ENCODE peak calls at places on chromosomes 1 and 21, in seven cellular contexts. V is BJ, G is IMR-90, O is adrenal gland, B is body of pancreas, X is ovary, D is HCT116. A is an unnamed sample.
A peak's percentile ranks its signal among the peaks of the same experiment; 100 is the strongest.

GRCh38 chr1:25026757-25027450 is 96.8 kb upstream of the RUNX3 start:
- DNase-seq in V (no peak), G (peak; percentile 7), O (no peak), B (no peak), X (no peak), D (no peak), A (no peak)

GRCh38 chr1:1421907-1422464 is 910 bp upstream of the ANKRD65 start:
- DNase-seq in V (no peak), G (no peak), O (no peak), B (no peak), X (no peak), D (no peak), A (no peak)

GRCh38 chr1:166952002-166952746 is 23.2 kb downstream of the ILDR2 start:
- DNase-seq in V (no peak), G (peak; percentile 48), O (no peak), B (no peak), X (no peak), D (peak; percentile 28), A (peak; percentile 77)

GRCh38 chr1:109927908-109928307 is 17.3 kb downstream of the CSF1 start:
- DNase-seq in V (no peak), G (peak; percentile 76), O (peak; percentile 72), B (peak; percentile 57), X (peak; percentile 88), D (no peak), A (peak; percentile 35)

GRCh38 chr1:167924553-167925223 is 10.8 kb upstream of the ADCY10 start:
- DNase-seq in V (no peak), G (no peak), O (no peak), B (no peak), X (no peak), D (no peak), A (no peak)

GRCh38 chr1:116538527-116538926 is 32.3 kb downstream of the CD58 start:
- DNase-seq in V (no peak), G (peak; percentile 73), O (no peak), B (no peak), X (no peak), D (peak; percentile 15), A (no peak)

GRCh38 chr21:45252448-45252925 is 35.2 kb downstream of the POFUT2 start:
- DNase-seq in V (no peak), G (no peak), O (no peak), B (no peak), X (no peak), D (no peak), A (no peak)

GRCh38 chr1:33256335-33256700 is at the start of gene ZNF362:
- DNase-seq in V (no peak), G (peak; percentile 60), O (peak; percentile 66), B (peak; percentile 69), X (peak; percentile 55), D (no peak), A (no peak)

GRCh38 chr1:194104247-194104844 is 917.9 kb upstream of the B3GALT2 start:
- DNase-seq in V (no peak), G (no peak), O (no peak), B (no peak), X (no peak), D (no peak), A (no peak)

GRCh38 chr1:184650177-184650866 is 104.3 kb downstream of the EDEM3 start:
- DNase-seq in V (no peak), G (no peak), O (no peak), B (no peak), X (no peak), D (no peak), A (no peak)

DNA sequence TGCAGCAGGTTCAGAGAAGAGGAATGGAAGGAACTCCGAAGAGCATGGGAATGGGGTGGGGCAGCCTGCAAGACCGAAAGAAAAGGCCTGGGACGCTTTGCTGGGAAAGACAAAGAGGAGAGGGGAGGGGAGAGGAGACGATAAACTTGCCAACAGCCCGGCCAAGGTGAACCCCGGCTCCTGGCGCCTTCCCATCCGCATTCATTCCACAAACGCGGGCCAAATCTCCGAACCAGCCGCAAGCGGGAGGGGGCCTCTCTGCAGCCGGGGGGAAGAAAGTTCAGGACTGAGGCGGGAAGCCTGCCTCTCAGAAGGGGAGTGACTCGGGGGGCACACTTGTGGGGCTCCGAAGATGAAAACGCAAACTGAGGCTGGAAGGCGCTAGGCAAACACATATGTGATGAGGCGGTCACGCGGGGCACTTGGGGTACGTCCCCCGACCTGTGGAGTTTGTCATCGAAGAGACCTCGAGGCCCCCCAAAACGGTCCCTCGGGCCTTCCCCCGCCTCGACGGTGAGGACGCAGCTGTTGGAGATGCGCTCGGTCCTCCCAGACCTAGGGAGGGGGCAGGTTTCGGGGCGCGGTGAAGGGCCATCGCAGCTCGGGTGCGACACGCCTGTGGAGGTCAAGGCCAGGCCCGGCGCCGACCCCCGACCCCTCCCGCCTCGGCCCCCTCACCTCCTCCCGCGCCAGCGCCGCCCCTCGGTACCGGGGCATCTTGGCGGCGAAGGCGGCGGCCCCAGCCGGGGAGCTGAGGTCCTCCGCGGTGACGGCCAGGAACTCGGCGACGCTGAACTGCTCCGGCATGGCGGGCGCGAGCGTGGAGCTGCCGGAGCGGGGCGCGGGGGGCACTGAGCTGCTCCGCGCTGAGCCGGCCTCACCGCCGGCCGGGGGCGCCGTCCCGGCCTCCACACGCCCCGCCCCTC is at the start of gene ASAP3:
- DNase-seq in V (no peak), G (peak; percentile 41), O (peak; percentile 81), B (peak; percentile 57), X (peak; percentile 76), D (no peak), A (no peak)
- TF ChIP-seq CTCF in V (peak; percentile 33), G (peak; percentile 26), O (peak; percentile 7), B (peak; percentile 3), X (no peak), D (no peak), A (peak; percentile 4)

GRCh38 chr21:32346951-32347350 is 45.9 kb downstream of the URB1 start:
- DNase-seq in V (no peak), G (no peak), O (no peak), B (no peak), X (no peak), D (no peak), A (no peak)
- H3K4me3 ChIP-seq in V (no peak overlapping the region), G (no peak overlapping the region), O (no peak overlapping the region), B (no peak overlapping the region), X (no peak overlapping the region), D (no peak overlapping the region), A (no peak overlapping the region)

GRCh38 chr1:39372105-39372504 is 119.3 kb upstream of the BMP8A start:
- DNase-seq in V (no peak), G (no peak), O (no peak), B (no peak), X (no peak), D (no peak), A (no peak)

GRCh38 chr1:39363267-39363666 is 128.2 kb upstream of the BMP8A start:
- DNase-seq in V (no peak), G (no peak), O (no peak), B (no peak), X (no peak), D (no peak), A (no peak)

GRCh38 chr1:39370602-39371001 is 120.8 kb upstream of the BMP8A start:
- DNase-seq in V (no peak), G (no peak), O (peak; percentile 27), B (no peak), X (no peak), D (no peak), A (no peak)

GRCh38 chr1:39369568-39369967 is 121.9 kb upstream of the BMP8A start:
- DNase-seq in V (no peak), G (no peak), O (no peak), B (no peak), X (no peak), D (no peak), A (no peak)

DNA sequence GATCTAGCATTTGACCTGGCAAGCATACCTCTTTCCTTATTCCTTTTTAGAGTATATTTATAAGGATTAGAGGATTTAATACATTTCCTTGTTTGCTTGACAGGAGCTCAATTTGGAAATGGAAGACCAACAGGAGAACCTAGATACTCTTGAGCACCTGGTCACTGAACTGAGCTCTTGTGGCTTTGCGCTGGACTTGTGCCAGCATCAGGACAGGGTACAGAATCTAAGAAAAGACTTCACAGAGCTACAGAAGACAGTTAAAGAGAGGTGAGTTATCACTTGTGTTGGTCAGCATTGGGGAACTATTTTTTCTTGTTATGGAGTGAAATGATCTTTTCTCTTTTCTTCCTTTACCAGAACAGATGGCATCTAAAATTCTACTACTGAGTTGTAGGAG is 123.4 kb upstream of the BMP8A start:
- DNase-seq in V (no peak), G (no peak), O (no peak), B (no peak), X (no peak), D (no peak), A (no peak)
- H3K36me3 ChIP-seq in V (peaks cover 7% of the 10 kb centered on the region), G (peaks cover 42% of the 10 kb centered on the region), O (no peaks in the 10 kb centered on the region), B (peaks cover 13% of the 10 kb centered on the region), X (no peaks in the 10 kb centered on the region), D (peaks cover 4% of the 10 kb centered on the region), A (peaks cover 4% of the 10 kb centered on the region)

GRCh38 chr1:216111842-216112241 is 311.4 kb downstream of the USH2A start:
- DNase-seq in V (no peak), G (peak; percentile 7), O (no peak), B (no peak), X (no peak), D (no peak), A (no peak)
- TF ChIP-seq CTCF in V (peak; percentile 27), G (peak; percentile 49), O (no peak), B (no peak), X (no peak), D (no peak), A (peak; percentile 12)

GRCh38 chr1:199545780-199546179 is 481.7 kb upstream of the NR5A2 start:
- DNase-seq in V (no peak), G (no peak), O (no peak), B (peak; percentile 12), X (no peak), D (peak; percentile 26), A (no peak)

GRCh38 chr1:199546323-199546722 is 481.2 kb upstream of the NR5A2 start:
- DNase-seq in V (no peak), G (peak; percentile 53), O (no peak), B (no peak), X (no peak), D (no peak), A (peak; percentile 52)

GRCh38 chr1:199551967-199552565 is 475.4 kb upstream of the NR5A2 start:
- DNase-seq in V (peak; percentile 17), G (peak; percentile 76), O (peak; percentile 49), B (peak; percentile 37), X (no peak), D (peak; percentile 40), A (peak; percentile 47)

GRCh38 chr1:199550384-199551067 is 477.0 kb upstream of the NR5A2 start:
- DNase-seq in V (no peak), G (peak; percentile 49), O (no peak), B (no peak), X (no peak), D (no peak), A (no peak)

DNA sequence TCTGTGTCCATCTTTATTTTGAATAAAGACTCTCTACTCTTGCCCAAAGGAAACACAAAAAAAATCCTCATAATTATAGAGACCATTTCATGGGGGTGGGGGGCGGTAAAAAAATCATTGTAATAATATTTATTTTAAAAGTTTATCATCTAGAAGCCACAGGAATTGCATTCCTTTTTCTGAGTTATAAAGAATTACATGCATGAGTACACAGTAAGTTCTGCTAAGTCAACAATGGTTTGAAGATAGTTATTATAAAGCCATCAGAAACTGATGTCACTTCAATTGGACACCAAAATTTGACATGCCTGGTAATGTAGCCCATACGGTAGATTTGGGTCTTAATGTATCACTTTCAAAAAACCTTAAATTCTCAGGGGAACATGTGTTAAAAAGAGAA is 478.1 kb upstream of the NR5A2 start:
- DNase-seq in V (no peak), G (peak; percentile 9), O (no peak), B (no peak), X (no peak), D (no peak), A (no peak)
- H3K4me3 ChIP-seq in V (no peak overlapping the region), G (no peak overlapping the region), O (no peak overlapping the region), B (no peak overlapping the region), X (no peak overlapping the region), D (no peak overlapping the region), A (no peak overlapping the region)

GRCh38 chr1:114745351-114745750 is 12.4 kb downstream of the CSDE1 start:
- DNase-seq in V (no peak), G (peak; percentile 66), O (no peak), B (no peak), X (no peak), D (no peak), A (no peak)
- H3K36me3 ChIP-seq in V (peaks cover 6% of the 10 kb centered on the region), G (peaks cover 28% of the 10 kb centered on the region), O (no peaks in the 10 kb centered on the region), B (no peaks in the 10 kb centered on the region), X (no peaks in the 10 kb centered on the region), D (peaks cover 47% of the 10 kb centered on the region), A (peaks cover 2% of the 10 kb centered on the region)